ENCODE peak calls at places on chromosomes 1 and 21, in ten cellular contexts. S is kidney, V is PC-3, C is WERI-Rb-1, E is AG10803, B is progenitor cell of endocrine pancreas, P is AG04450, G is endothelial cell, X is GM12864, Q is esophagus squamous epithelium. M is an unnamed sample.

GRCh38 chr1:39990428-39990827 is 35.5 kb downstream of the MFSD2A start:
- DNase-seq in C (no peak), Q (no peak), G (no peak), X (no peak), V (peak; percentile 73), S (no peak), B (no peak), E (no peak), P (no peak), M (no peak)

GRCh38 chr1:40377512-40377911 is 4.0 kb downstream of the SMAP2 start:
- DNase-seq in E (no peak), P (no peak), G (no peak), S (no peak), B (no peak), Q (no peak), V (no peak), C (no peak), X (no peak), M (no peak)

GRCh38 chr1:218430802-218431201 is 85.7 kb downstream of the TGFB2 start:
- DNase-seq in G (no peak), V (no peak), P (no peak), B (no peak), C (no peak), Q (no peak), S (no peak), X (no peak), E (no peak), M (no peak)

GRCh38 chr1:6373961-6374720 is 19.4 kb downstream of the ACOT7 start:
- DNase-seq in V (no peak), X (no peak), Q (no peak), E (no peak), S (no peak), P (no peak), G (no peak), C (no peak), B (no peak), M (no peak)

GRCh38 chr1:220874201-220874655 is 5.0 kb upstream of the HLX start:
- DNase-seq in X (no peak), E (peak; percentile 71), P (no peak), G (peak; percentile 62), B (no peak), C (peak; percentile 69), V (peak; percentile 72), S (peak; percentile 71), Q (no peak), M (peak; percentile 51)

GRCh38 chr1:57916034-57916433 is 492.2 kb upstream of the DAB1 start:
- DNase-seq in Q (no peak), S (no peak), B (no peak), E (no peak), G (no peak), X (no peak), P (no peak), V (no peak), C (no peak), M (no peak)

GRCh38 chr1:11719313-11720032 is 16.5 kb upstream of the AGTRAP start:
- DNase-seq in C (peak; percentile 72), X (peak; percentile 59), P (no peak), Q (peak; percentile 37), E (peak; percentile 65), G (peak; percentile 71), V (peak; percentile 69), B (peak; percentile 58), S (peak; percentile 93), M (peak; percentile 80)

GRCh38 chr1:63012339-63012738 is 228.4 kb downstream of the ATG4C start:
- DNase-seq in C (no peak), Q (no peak), G (no peak), E (peak; percentile 9), S (no peak), X (no peak), P (no peak), B (no peak), V (no peak), M (no peak)

GRCh38 chr1:89698624-89699023 is 65.7 kb downstream of the LRRC8C start:
- DNase-seq in S (no peak), G (no peak), B (no peak), X (no peak), Q (no peak), P (no peak), C (no peak), V (peak; percentile 48), E (no peak), M (no peak)

DNA sequence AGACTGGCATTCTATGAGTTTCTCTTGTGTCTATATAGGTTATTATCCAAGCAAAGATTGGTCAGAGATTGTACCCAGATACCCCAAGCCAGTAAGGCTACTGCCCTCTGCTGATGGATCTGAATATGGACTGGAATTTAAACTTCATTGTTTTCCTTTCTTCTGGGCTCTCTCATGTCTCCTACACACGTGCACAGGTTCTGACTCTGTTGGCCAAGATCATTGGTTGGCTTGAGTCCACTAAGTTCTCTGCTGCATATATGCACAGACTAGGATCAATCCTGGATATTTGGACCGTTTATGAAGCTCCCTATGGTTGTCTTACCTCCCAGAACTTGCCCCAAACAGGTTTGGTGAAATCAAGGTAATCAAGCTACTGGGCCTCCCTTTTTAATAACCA is 69.7 kb downstream of the CC2D1B start:
- DNase-seq in E (peak; percentile 64), X (peak; percentile 2), C (no peak), Q (no peak), V (peak; percentile 76), P (peak; percentile 38), G (peak; percentile 10), S (no peak), B (no peak), M (peak; percentile 66)
- TF ChIP-seq CTCF in E (peak; percentile 87), X (peak; percentile 67), C (peak; percentile 69), Q (peak; percentile 54), V (peak; percentile 86), P (peak; percentile 84), G (peak; percentile 58), S (peak; percentile 69), B (peak; percentile 72), M (peak; percentile 65)

DNA sequence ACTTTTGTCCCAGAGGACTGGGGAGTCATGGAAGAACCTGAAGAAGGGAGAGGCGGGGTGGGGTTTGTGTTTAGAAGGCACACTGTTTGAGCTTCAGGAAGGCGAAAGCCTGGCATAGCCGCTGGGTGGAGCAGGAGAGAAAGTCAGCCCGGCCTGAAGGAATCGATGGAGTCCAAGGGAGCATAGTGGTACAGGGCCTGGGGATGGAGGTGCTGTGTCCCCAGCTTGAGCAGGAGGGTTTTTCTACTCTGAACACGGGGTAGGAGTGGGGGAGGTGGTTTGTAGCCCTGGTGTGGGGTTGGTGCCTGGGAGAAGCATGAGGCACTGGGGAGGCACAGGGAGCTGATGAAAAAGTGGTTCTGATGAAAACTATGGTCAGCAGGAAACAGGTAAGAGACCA is 4.7 kb upstream of the CCDC24 start:
- DNase-seq in X (no peak), E (no peak), C (no peak), S (no peak), B (no peak), G (no peak), Q (no peak), P (no peak), V (no peak), M (no peak)
- TF ChIP-seq CTCF in X (no peak), E (no peak), C (no peak), S (no peak), B (no peak), G (no peak), Q (no peak), P (no peak), V (no peak), M (no peak)

GRCh38 chr21:17550671-17551308 is 37.9 kb downstream of the CXADR start:
- DNase-seq in G (no peak), S (no peak), Q (no peak), E (no peak), C (no peak), X (no peak), B (no peak), P (no peak), V (no peak), M (no peak)

GRCh38 chr21:17552410-17552809 is 39.6 kb downstream of the CXADR start:
- DNase-seq in V (no peak), B (no peak), S (no peak), C (no peak), Q (no peak), P (no peak), E (no peak), X (no peak), G (no peak), M (no peak)

GRCh38 chr21:17554120-17554519 is 41.3 kb downstream of the CXADR start:
- DNase-seq in E (no peak), C (no peak), P (no peak), X (no peak), B (no peak), S (no peak), V (no peak), G (no peak), Q (no peak), M (no peak)

GRCh38 chr21:17560377-17560776 is 47.5 kb downstream of the CXADR start:
- DNase-seq in G (no peak), S (no peak), V (no peak), X (no peak), P (no peak), Q (no peak), C (no peak), B (no peak), E (no peak), M (no peak)

DNA sequence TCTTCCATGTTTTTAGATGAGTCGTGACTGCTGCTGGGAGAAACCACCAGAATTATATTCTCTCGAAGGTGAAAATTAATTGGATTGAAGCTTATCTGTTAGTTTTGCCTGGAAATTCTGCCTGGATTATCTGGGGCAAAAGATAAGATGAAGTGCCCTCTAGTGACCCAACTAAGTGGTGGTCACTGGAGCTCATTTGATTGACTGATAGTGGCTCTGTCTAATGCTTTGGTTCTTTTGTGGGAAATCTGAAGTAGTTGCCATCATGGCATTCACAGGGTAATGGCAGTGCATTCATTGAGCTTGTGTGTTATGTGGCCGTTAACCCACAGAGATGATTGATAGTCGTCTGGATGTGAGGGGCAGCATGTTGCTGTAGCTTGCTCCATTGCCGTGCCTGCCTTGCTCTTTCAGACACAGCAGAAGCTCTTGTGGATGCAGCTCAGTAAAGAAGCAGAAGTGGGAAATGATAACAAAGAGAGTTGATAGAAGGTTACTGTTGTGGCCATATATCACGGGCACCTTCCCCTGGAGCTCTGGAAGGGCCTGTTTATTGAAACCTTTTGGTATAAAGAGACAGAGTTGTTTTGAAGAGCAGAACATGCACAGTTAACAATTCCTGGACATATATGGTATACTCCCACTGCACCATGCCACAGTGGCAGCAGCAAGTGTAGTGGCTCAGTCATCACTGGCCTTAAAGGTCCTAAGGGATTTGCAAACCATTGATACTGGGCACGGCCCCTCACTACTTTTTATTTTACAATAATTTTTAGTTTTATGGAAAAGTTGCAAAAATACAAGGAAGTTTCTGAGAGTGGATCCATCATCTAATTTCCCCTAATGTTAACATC is 42.0 kb downstream of the CXADR start:
- DNase-seq in P (no peak), B (no peak), V (peak; percentile 20), Q (no peak), E (peak; percentile 5), S (no peak), G (peak; percentile 6), X (no peak), C (peak; percentile 13), M (no peak)
- TF ChIP-seq CTCF in P (peak; percentile 46), B (peak; percentile 23), V (peak; percentile 56), Q (no peak), E (peak; percentile 46), S (peak; percentile 27), G (peak; percentile 30), X (peak; percentile 18), C (peak; percentile 55), M (peak; percentile 42)

DNA sequence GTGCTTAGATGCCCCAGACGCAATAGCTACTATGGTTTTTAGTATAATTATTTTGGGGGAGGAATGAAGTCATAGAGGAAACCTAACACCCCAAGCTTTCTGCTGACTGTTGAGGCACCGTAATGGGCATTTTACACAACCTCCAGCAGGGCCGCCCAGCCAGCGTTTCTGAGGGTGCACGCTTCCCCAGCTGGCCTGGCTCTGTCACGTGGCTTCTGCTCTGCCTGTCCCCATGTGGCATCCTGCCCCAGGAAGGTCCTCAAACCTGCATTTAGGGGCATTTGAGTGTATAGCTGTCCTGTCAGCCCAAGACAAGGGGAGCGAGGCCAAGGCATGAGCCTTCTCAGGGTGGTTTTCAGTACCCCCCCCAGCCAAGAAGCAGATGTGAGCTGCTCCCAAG is 10.4 kb upstream of the NEK2 start:
- DNase-seq in C (no peak), G (no peak), Q (no peak), E (no peak), X (no peak), S (no peak), B (no peak), P (no peak), V (no peak), M (no peak)
- TF ChIP-seq CTCF in C (no peak), G (no peak), Q (no peak), E (no peak), X (no peak), S (no peak), B (no peak), P (no peak), V (no peak), M (no peak)